ENCODE peak calls at places on chromosomes 7 and 10, in nine cellular contexts. L is stimulated activated CD4-positive, alpha-beta T cell treated with anti-CD3 and anti-CD28 coated beads, Interleukin-12 subunit alpha, Interleukin-12 subunit beta, amount 100 ng/mL, for 48 hours; F is iris pigment epithelial cell; P is GM12891; Q is activated T-cell treated with anti-CD3 and anti-CD28 coated beads for 48 hours; Y is activated naive CD4-positive, alpha-beta T cell treated with anti-CD3 and anti-CD28 coated beads, Interleukin-2, amount 50 U/mL, for 72 hours; I is fibroblast of lung; D is activated CD8-positive, alpha-beta memory T cell treated with anti-CD3 and anti-CD28 coated beads, Interleukin-2, amount 50 U/mL, for 48 hours; B is A549. K is an unnamed sample.

GRCh38 chr7:99083068-99083651 is 60.7 kb downstream of the SMURF1 start:
- DNase-seq in L (no peak), F (peak; percentile 45), P (no peak), Q (no peak), Y (no peak), I (peak; percentile 46), D (no peak), B (no peak), K (no peak)

GRCh38 chr10:44874176-44874575 is 37.0 kb upstream of the TMEM72 start:
- DNase-seq in L (no peak), F (no peak), P (no peak), Q (no peak), Y (no peak), I (no peak), D (no peak), B (no peak), K (no peak)

GRCh38 chr10:26870766-26871165 is 10.0 kb upstream of the ABI1 start:
- DNase-seq in L (no peak), F (no peak), P (no peak), Q (no peak), Y (no peak), I (no peak), D (no peak), B (no peak), K (no peak)

GRCh38 chr7:99618726-99619125 is 2.0 kb downstream of the ZSCAN25 start:
- DNase-seq in L (no peak), F (peak; percentile 68), P (no peak), Q (no peak), Y (no peak), I (no peak), D (peak; percentile 44), B (peak; percentile 15), K (no peak)

GRCh38 chr7:103632972-103633371 is 187.0 kb upstream of the SLC26A5 start:
- DNase-seq in L (no peak), F (peak; percentile 71), P (no peak), Q (no peak), Y (no peak), I (peak; percentile 47), D (no peak), B (no peak), K (no peak)

GRCh38 chr7:67484244-67484751 is 487.7 kb downstream of the TYW1 start:
- DNase-seq in L (peak; percentile 3), F (peak; percentile 61), P (peak; percentile 25), Q (peak; percentile 1), Y (peak; percentile 6), I (peak; percentile 66), D (peak; percentile 47), B (peak; percentile 72), K (peak; percentile 28)

GRCh38 chr10:98758451-98758850 is 311.7 kb upstream of the HPS1 start:
- DNase-seq in L (no peak), F (no peak), P (no peak), Q (no peak), Y (no peak), I (no peak), D (no peak), B (no peak), K (no peak)

GRCh38 chr7:101667959-101668358 is 38.9 kb upstream of the MYL10 start:
- DNase-seq in L (no peak), F (no peak), P (no peak), Q (no peak), Y (no peak), I (no peak), D (no peak), B (no peak), K (no peak)

GRCh38 chr10:37552881-37553280 is 304.5 kb downstream of the ZNF248 start:
- DNase-seq in L (no peak), F (no peak), P (no peak), Q (no peak), Y (no peak), I (no peak), D (no peak), B (no peak), K (no peak)

GRCh38 chr10:49759787-49760551 is 2.2 kb downstream of the OGDHL start:
- DNase-seq in L (no peak), F (no peak), P (no peak), Q (no peak), Y (no peak), I (no peak), D (no peak), B (no peak), K (no peak)

GRCh38 chr7:80934286-80934685 is 15.4 kb upstream of the SEMA3C start:
- DNase-seq in L (no peak), F (peak; percentile 68), P (no peak), Q (no peak), Y (no peak), I (no peak), D (no peak), B (no peak), K (no peak)

GRCh38 chr10:9305018-9305655 is 1250.6 kb downstream of the GATA3 start:
- DNase-seq in L (no peak), F (peak; percentile 23), P (no peak), Q (no peak), Y (no peak), I (peak; percentile 52), D (no peak), B (peak; percentile 41), K (no peak)

GRCh38 chr10:33273295-33274002 is 61.0 kb downstream of the NRP1 start:
- DNase-seq in L (no peak), F (peak; percentile 89), P (no peak), Q (no peak), Y (no peak), I (peak; percentile 99), D (no peak), B (peak; percentile 98), K (peak; percentile 84)

GRCh38 chr7:101631224-101631714 is 2.2 kb upstream of the MYL10 start:
- DNase-seq in L (no peak), F (no peak), P (no peak), Q (no peak), Y (no peak), I (no peak), D (no peak), B (no peak), K (no peak)

GRCh38 chr7:43377196-43377935 is 205.5 kb upstream of the STK17A start:
- DNase-seq in L (no peak), F (peak; percentile 28), P (no peak), Q (no peak), Y (no peak), I (no peak), D (no peak), B (no peak), K (no peak)

GRCh38 chr7:13821152-13821787 is 168.2 kb downstream of the ETV1 start:
- DNase-seq in L (no peak), F (peak; percentile 33), P (no peak), Q (no peak), Y (no peak), I (peak; percentile 66), D (no peak), B (no peak), K (no peak)

GRCh38 chr7:126535176-126535575 is 717.6 kb downstream of the GRM8 start:
- DNase-seq in L (no peak), F (no peak), P (no peak), Q (no peak), Y (no peak), I (no peak), D (no peak), B (no peak), K (no peak)

GRCh38 chr10:118960166-118961090 is 69.1 kb upstream of the NANOS1 start:
- DNase-seq in L (no peak), F (no peak), P (no peak), Q (no peak), Y (no peak), I (no peak), D (peak; percentile 28), B (no peak), K (no peak)

GRCh38 chr7:27546610-27547009 is 116.1 kb downstream of the HIBADH start:
- DNase-seq in L (no peak), F (no peak), P (no peak), Q (no peak), Y (no peak), I (no peak), D (no peak), B (no peak), K (no peak)

GRCh38 chr7:116211006-116211912 is 920 bp downstream of the TES start:
- DNase-seq in L (peak; percentile 73), F (peak; percentile 91), P (peak; percentile 28), Q (peak; percentile 66), Y (peak; percentile 63), I (peak; percentile 91), D (peak; percentile 82), B (peak; percentile 92), K (peak; percentile 96)

K was measured in Panc1.